ENCODE peak calls at places on chromosomes 2 and 18, in four cellular contexts. One of them, this sample, is unnamed.

GRCh38 chr18:36464126-36464651 is 166.7 kb downstream of the FHOD3 start:
- DNase-seq in mesendoderm: peak; percentile 55
- DNase-seq in OCI-LY7: no peak
- DNase-seq in endothelial cell of umbilical vein: no peak
- DNase-seq in this sample: peak; percentile 24

GRCh38 chr2:176827269-176827668 is 385.3 kb upstream of the HNRNPA3 start:
- DNase-seq in endothelial cell of umbilical vein: no peak
- DNase-seq in mesendoderm: no peak
- DNase-seq in OCI-LY7: no peak
- DNase-seq in this sample: no peak

GRCh38 chr2:69216535-69217332 is 170.3 kb downstream of the GFPT1 start:
- DNase-seq in mesendoderm: no peak
- DNase-seq in OCI-LY7: no peak
- DNase-seq in endothelial cell of umbilical vein: no peak
- DNase-seq in this sample: no peak

GRCh38 chr18:68083131-68083530 is 566.6 kb upstream of the DSEL start:
- DNase-seq in OCI-LY7: no peak
- DNase-seq in endothelial cell of umbilical vein: peak; percentile 65
- DNase-seq in mesendoderm: no peak
- DNase-seq in this sample: no peak

GRCh38 chr18:14921547-14921946 is 173.6 kb downstream of the ANKRD30B start:
- DNase-seq in OCI-LY7: no peak
- DNase-seq in endothelial cell of umbilical vein: no peak
- DNase-seq in mesendoderm: no peak
- DNase-seq in this sample: no peak

GRCh38 chr2:75828826-75829225 is 118.1 kb upstream of the GCFC2 start:
- DNase-seq in mesendoderm: no peak
- DNase-seq in endothelial cell of umbilical vein: no peak
- DNase-seq in OCI-LY7: no peak
- DNase-seq in this sample: no peak

GRCh38 chr2:228039752-228040534 is 141.5 kb downstream of the SPHKAP start:
- DNase-seq in mesendoderm: peak; percentile 63
- DNase-seq in OCI-LY7: peak; percentile 36
- DNase-seq in endothelial cell of umbilical vein: no peak
- DNase-seq in this sample: peak; percentile 48

GRCh38 chr2:239890347-239890746 is 134.8 kb downstream of the NDUFA10 start:
- DNase-seq in mesendoderm: no peak
- DNase-seq in endothelial cell of umbilical vein: no peak
- DNase-seq in OCI-LY7: no peak
- DNase-seq in this sample: no peak

GRCh38 chr2:70978388-70979357 is at the start of gene ANKRD53:
- DNase-seq in mesendoderm: peak; percentile 58
- DNase-seq in OCI-LY7: no peak
- DNase-seq in endothelial cell of umbilical vein: peak; percentile 29
- DNase-seq in this sample: peak; percentile 81

GRCh38 chr2:69791045-69791444 is 38.4 kb upstream of the GMCL1 start:
- DNase-seq in endothelial cell of umbilical vein: no peak
- DNase-seq in mesendoderm: no peak
- DNase-seq in OCI-LY7: peak; percentile 8
- DNase-seq in this sample: no peak

GRCh38 chr2:85754313-85755095 is 713 bp downstream of the ATOH8 start:
- DNase-seq in mesendoderm: peak; percentile 90
- DNase-seq in OCI-LY7: no peak
- DNase-seq in endothelial cell of umbilical vein: no peak
- DNase-seq in this sample: peak; percentile 72

GRCh38 chr2:215537621-215538020 is 101.8 kb upstream of the FN1 start:
- DNase-seq in OCI-LY7: no peak
- DNase-seq in endothelial cell of umbilical vein: no peak
- DNase-seq in mesendoderm: peak; percentile 27
- DNase-seq in this sample: peak; percentile 26

GRCh38 chr2:217951091-217951490 is 51.7 kb downstream of the TNS1 start:
- DNase-seq in endothelial cell of umbilical vein: no peak
- DNase-seq in mesendoderm: no peak
- DNase-seq in OCI-LY7: no peak
- DNase-seq in this sample: no peak

GRCh38 chr2:191983186-191983585 is 136.3 kb upstream of the CAVIN2 start:
- DNase-seq in endothelial cell of umbilical vein: no peak
- DNase-seq in OCI-LY7: no peak
- DNase-seq in mesendoderm: no peak
- DNase-seq in this sample: no peak

GRCh38 chr2:72572501-72572900 is 253.3 kb downstream of the EXOC6B start:
- DNase-seq in OCI-LY7: no peak
- DNase-seq in endothelial cell of umbilical vein: no peak
- DNase-seq in mesendoderm: peak; percentile 93
- DNase-seq in this sample: no peak

GRCh38 chr2:99571609-99572344 is 82.0 kb upstream of the REV1 start:
- DNase-seq in endothelial cell of umbilical vein: no peak
- DNase-seq in mesendoderm: peak; percentile 10
- DNase-seq in OCI-LY7: no peak
- DNase-seq in this sample: no peak

GRCh38 chr2:39470580-39470979 is 33.5 kb upstream of the MAP4K3 start:
- DNase-seq in mesendoderm: no peak
- DNase-seq in endothelial cell of umbilical vein: no peak
- DNase-seq in OCI-LY7: no peak
- DNase-seq in this sample: no peak

GRCh38 chr2:234542742-234543141 is 45.9 kb upstream of the ARL4C start:
- DNase-seq in mesendoderm: no peak
- DNase-seq in OCI-LY7: no peak
- DNase-seq in endothelial cell of umbilical vein: no peak
- DNase-seq in this sample: no peak

GRCh38 chr2:8000861-8001260 is 681.0 kb upstream of the ID2 start:
- DNase-seq in endothelial cell of umbilical vein: no peak
- DNase-seq in OCI-LY7: peak; percentile 60
- DNase-seq in mesendoderm: no peak
- DNase-seq in this sample: no peak

GRCh38 chr2:195575879-195576391 is 81.1 kb upstream of the SLC39A10 start:
- DNase-seq in mesendoderm: peak; percentile 58
- DNase-seq in OCI-LY7: peak; percentile 80
- DNase-seq in endothelial cell of umbilical vein: peak; percentile 59
- DNase-seq in this sample: peak; percentile 55

GRCh38 chr2:43212931-43213330 is 13.5 kb downstream of the ZFP36L2 start:
- DNase-seq in endothelial cell of umbilical vein: no peak
- DNase-seq in OCI-LY7: no peak
- DNase-seq in mesendoderm: no peak
- DNase-seq in this sample: no peak

GRCh38 chr2:201984800-201985525 is 48.7 kb upstream of the FZD7 start:
- DNase-seq in OCI-LY7: no peak
- DNase-seq in endothelial cell of umbilical vein: no peak
- DNase-seq in mesendoderm: no peak
- DNase-seq in this sample: no peak

GRCh38 chr2:48733067-48733503 is 22.4 kb downstream of the LHCGR start:
- DNase-seq in OCI-LY7: no peak
- DNase-seq in endothelial cell of umbilical vein: no peak
- DNase-seq in mesendoderm: no peak
- DNase-seq in this sample: no peak

GRCh38 chr18:51506811-51507210 is 309.3 kb upstream of the MEX3C start:
- DNase-seq in endothelial cell of umbilical vein: no peak
- DNase-seq in OCI-LY7: no peak
- DNase-seq in mesendoderm: no peak
- DNase-seq in this sample: no peak

DNA sequence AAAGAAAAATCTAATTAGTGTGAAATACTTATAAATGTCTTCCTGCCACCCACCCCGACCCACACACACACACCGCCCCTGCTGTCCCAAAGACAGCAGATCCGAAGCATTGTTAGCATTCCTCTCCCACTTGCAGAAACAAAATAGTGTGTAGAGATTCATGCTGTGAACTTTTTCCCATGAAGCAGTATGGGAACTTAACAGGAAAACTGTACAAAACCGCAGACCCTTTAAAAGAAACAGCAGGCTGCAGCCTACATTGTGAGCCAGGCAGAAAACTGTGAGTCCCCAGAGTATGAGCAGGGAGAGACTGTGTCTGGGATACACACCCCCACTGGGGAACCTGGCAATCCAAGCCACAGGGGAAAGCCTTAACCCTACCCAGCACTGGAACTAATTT is 298.2 kb upstream of the GULP1 start:
- DNase-seq in OCI-LY7: no peak
- DNase-seq in endothelial cell of umbilical vein: no peak
- DNase-seq in mesendoderm: peak; percentile 43
- DNase-seq in this sample: peak; percentile 6
- H3K4me1 ChIP-seq in OCI-LY7: no peaks in the 10 kb centered on the region
- H3K4me1 ChIP-seq in endothelial cell of umbilical vein: no peaks in the 10 kb centered on the region
- H3K4me1 ChIP-seq in mesendoderm: peaks cover 4% of the 10 kb centered on the region
- H3K4me1 ChIP-seq in this sample: no peaks in the 10 kb centered on the region

GRCh38 chr2:182852090-182852489 is 14.3 kb downstream of the FRZB start:
- DNase-seq in endothelial cell of umbilical vein: no peak
- DNase-seq in OCI-LY7: no peak
- DNase-seq in mesendoderm: no peak
- DNase-seq in this sample: peak; percentile 26
- H3K4me2 ChIP-seq in endothelial cell of umbilical vein: no peak overlapping the region
- H3K4me2 ChIP-seq in OCI-LY7: no peak overlapping the region
- H3K4me2 ChIP-seq in mesendoderm: no peak overlapping the region
- H3K4me2 ChIP-seq in this sample: no peak overlapping the region

GRCh38 chr2:224951723-224952481 is 90.4 kb downstream of the DOCK10 start:
- DNase-seq in endothelial cell of umbilical vein: no peak
- DNase-seq in mesendoderm: no peak
- DNase-seq in OCI-LY7: peak; percentile 50
- DNase-seq in this sample: no peak
- H3K4me1 ChIP-seq in endothelial cell of umbilical vein: peaks cover 24% of the 10 kb centered on the region
- H3K4me1 ChIP-seq in mesendoderm: no peaks in the 10 kb centered on the region
- H3K4me1 ChIP-seq in OCI-LY7: peaks cover 86% of the 10 kb centered on the region
- H3K4me1 ChIP-seq in this sample: peaks cover 4% of the 10 kb centered on the region

GRCh38 chr2:190970872-190971506 is 43.0 kb downstream of the STAT1 start:
- DNase-seq in mesendoderm: no peak
- DNase-seq in OCI-LY7: no peak
- DNase-seq in endothelial cell of umbilical vein: peak; percentile 92
- DNase-seq in this sample: no peak
- H3K4me2 ChIP-seq in mesendoderm: no peak overlapping the region
- H3K4me2 ChIP-seq in OCI-LY7: no peak overlapping the region
- H3K4me2 ChIP-seq in endothelial cell of umbilical vein: peak overlapping the region; percentile 47
- H3K4me2 ChIP-seq in this sample: no peak overlapping the region

GRCh38 chr18:9755603-9756002 is 47.5 kb downstream of the RAB31 start:
- DNase-seq in endothelial cell of umbilical vein: peak; percentile 79
- DNase-seq in OCI-LY7: no peak
- DNase-seq in mesendoderm: no peak
- DNase-seq in this sample: no peak
- H3K4me1 ChIP-seq in endothelial cell of umbilical vein: peaks cover 15% of the 10 kb centered on the region
- H3K4me1 ChIP-seq in OCI-LY7: no peaks in the 10 kb centered on the region
- H3K4me1 ChIP-seq in mesendoderm: no peaks in the 10 kb centered on the region
- H3K4me1 ChIP-seq in this sample: peaks cover 5% of the 10 kb centered on the region

GRCh38 chr18:23880931-23881330 is 133.6 kb upstream of the TTC39C start:
- DNase-seq in endothelial cell of umbilical vein: no peak
- DNase-seq in mesendoderm: no peak
- DNase-seq in OCI-LY7: no peak
- DNase-seq in this sample: no peak

GRCh38 chr18:23879966-23880565 is 134.5 kb upstream of the TTC39C start:
- DNase-seq in mesendoderm: no peak
- DNase-seq in OCI-LY7: no peak
- DNase-seq in endothelial cell of umbilical vein: no peak
- DNase-seq in this sample: no peak

GRCh38 chr18:23879126-23879525 is 135.4 kb upstream of the TTC39C start:
- DNase-seq in OCI-LY7: no peak
- DNase-seq in mesendoderm: no peak
- DNase-seq in endothelial cell of umbilical vein: no peak
- DNase-seq in this sample: no peak

GRCh38 chr18:23878336-23878900 is 136.1 kb upstream of the TTC39C start:
- DNase-seq in OCI-LY7: no peak
- DNase-seq in mesendoderm: no peak
- DNase-seq in endothelial cell of umbilical vein: no peak
- DNase-seq in this sample: no peak

DNA sequence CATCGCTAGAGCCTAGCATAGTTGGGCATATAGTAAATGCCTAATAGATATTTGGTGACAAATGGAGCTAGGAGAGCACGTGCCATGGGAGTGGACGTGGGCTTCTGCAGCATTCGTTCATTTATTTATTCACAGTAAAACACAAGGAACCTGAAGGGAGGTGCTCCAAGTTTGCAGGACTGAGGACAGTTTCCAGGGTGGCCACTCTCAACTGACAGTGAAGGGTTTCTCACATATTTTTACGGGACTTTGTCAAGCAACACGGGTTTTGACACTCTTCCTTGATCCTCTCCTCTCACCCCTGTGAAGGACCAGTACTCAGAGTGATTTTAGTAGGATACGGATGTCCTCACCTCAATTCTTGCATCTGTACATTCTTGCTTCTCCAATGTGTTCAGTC is 135.0 kb upstream of the TTC39C start:
- DNase-seq in mesendoderm: no peak
- DNase-seq in OCI-LY7: no peak
- DNase-seq in endothelial cell of umbilical vein: no peak
- DNase-seq in this sample: no peak
- H3K4me2 ChIP-seq in mesendoderm: no peak overlapping the region
- H3K4me2 ChIP-seq in OCI-LY7: no peak overlapping the region
- H3K4me2 ChIP-seq in endothelial cell of umbilical vein: no peak overlapping the region
- H3K4me2 ChIP-seq in this sample: no peak overlapping the region

GRCh38 chr2:149611100-149611820 is 23.7 kb upstream of the MMADHC start:
- DNase-seq in endothelial cell of umbilical vein: no peak
- DNase-seq in OCI-LY7: no peak
- DNase-seq in mesendoderm: peak; percentile 64
- DNase-seq in this sample: peak; percentile 14
- H3K4me1 ChIP-seq in endothelial cell of umbilical vein: no peaks in the 10 kb centered on the region
- H3K4me1 ChIP-seq in OCI-LY7: no peaks in the 10 kb centered on the region
- H3K4me1 ChIP-seq in mesendoderm: no peaks in the 10 kb centered on the region
- H3K4me1 ChIP-seq in this sample: peaks cover 24% of the 10 kb centered on the region

GRCh38 chr2:130837811-130838565 is 1.3 kb downstream of the ARHGEF4 start:
- DNase-seq in OCI-LY7: no peak
- DNase-seq in mesendoderm: no peak
- DNase-seq in endothelial cell of umbilical vein: no peak
- DNase-seq in this sample: no peak
- H3K4me2 ChIP-seq in OCI-LY7: no peak overlapping the region
- H3K4me2 ChIP-seq in mesendoderm: no peak overlapping the region
- H3K4me2 ChIP-seq in endothelial cell of umbilical vein: no peak overlapping the region
- H3K4me2 ChIP-seq in this sample: peak overlapping the region; percentile 96

DNA sequence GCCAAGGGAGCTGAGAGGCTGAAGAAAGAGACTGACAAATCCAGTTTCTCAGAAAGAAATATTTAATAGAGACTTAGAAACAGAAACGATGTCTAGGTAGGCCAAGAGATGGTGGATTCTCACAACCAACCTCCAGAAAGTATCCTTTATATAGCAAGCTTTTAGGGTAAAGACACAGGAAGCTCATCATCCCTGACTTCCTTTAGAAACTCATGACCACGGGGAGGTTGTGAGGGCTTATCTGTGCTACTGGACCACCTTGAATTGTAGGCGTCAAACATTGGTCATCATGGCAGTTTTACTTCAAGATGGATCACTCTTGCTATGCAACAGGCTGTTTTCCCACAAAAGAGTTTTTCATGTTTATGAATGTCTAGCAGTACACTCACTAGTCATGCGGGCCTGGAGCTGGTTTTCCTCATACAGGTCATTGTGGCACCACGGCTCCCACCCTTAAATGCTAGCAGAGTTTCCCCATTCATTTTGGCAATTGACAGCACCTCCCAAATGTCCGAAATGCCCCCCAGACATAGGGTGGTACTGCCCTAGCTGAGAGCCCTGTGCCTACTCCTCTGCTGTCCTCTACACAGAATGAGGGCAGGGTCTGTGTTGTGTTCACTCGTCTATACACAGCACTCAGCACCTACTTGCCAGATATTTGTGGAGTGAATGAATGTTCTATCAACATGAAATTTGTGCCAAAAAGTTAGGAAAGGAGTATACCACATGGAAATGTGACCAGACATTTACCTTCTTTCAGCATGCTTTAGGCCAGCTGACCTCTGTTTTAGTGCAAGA is 89.0 kb downstream of the TMEM247 start:
- DNase-seq in endothelial cell of umbilical vein: no peak
- DNase-seq in mesendoderm: no peak
- DNase-seq in OCI-LY7: peak; percentile 55
- DNase-seq in this sample: no peak
- H3K4me1 ChIP-seq in endothelial cell of umbilical vein: no peaks in the 10 kb centered on the region
- H3K4me1 ChIP-seq in mesendoderm: peaks cover 2% of the 10 kb centered on the region
- H3K4me1 ChIP-seq in OCI-LY7: peaks cover 99% of the 10 kb centered on the region
- H3K4me1 ChIP-seq in this sample: no peaks in the 10 kb centered on the region